ENCODE peak calls at places on chromosomes 7 and 10, in seven cellular contexts. One of them, this sample, is unnamed.

GRCh38 chr7:77710861-77711260 is 14.6 kb downstream of the RSBN1L start:
- DNase-seq in HT1080: no peak
- DNase-seq in ureter: no peak
- DNase-seq in stimulated activated CD4-positive, alpha-beta T cell treated with anti-CD3 and anti-CD28 coated beads, Interleukin-1b, Interleukin-23, amount 100 ng/mL, for 4 hours: no peak
- DNase-seq in effector memory CD4-positive, alpha-beta T cell: no peak
- DNase-seq in NCI-H1930: no peak
- DNase-seq in stimulated activated naive CD4-positive, alpha-beta T cell: no peak
- DNase-seq in this sample: no peak

GRCh38 chr10:78634835-78635234 is 433.9 kb upstream of the ZMIZ1 start:
- DNase-seq in HT1080: no peak
- DNase-seq in ureter: no peak
- DNase-seq in stimulated activated CD4-positive, alpha-beta T cell treated with anti-CD3 and anti-CD28 coated beads, Interleukin-1b, Interleukin-23, amount 100 ng/mL, for 4 hours: no peak
- DNase-seq in effector memory CD4-positive, alpha-beta T cell: no peak
- DNase-seq in NCI-H1930: no peak
- DNase-seq in stimulated activated naive CD4-positive, alpha-beta T cell: no peak
- DNase-seq in this sample: no peak

GRCh38 chr7:90530263-90530662 is 60.8 kb downstream of the PTTG1IP2 start:
- DNase-seq in HT1080: peak; percentile 62
- DNase-seq in ureter: no peak
- DNase-seq in stimulated activated CD4-positive, alpha-beta T cell treated with anti-CD3 and anti-CD28 coated beads, Interleukin-1b, Interleukin-23, amount 100 ng/mL, for 4 hours: no peak
- DNase-seq in effector memory CD4-positive, alpha-beta T cell: no peak
- DNase-seq in NCI-H1930: no peak
- DNase-seq in stimulated activated naive CD4-positive, alpha-beta T cell: no peak
- DNase-seq in this sample: no peak

GRCh38 chr7:28986723-28987122 is 28.6 kb upstream of the TRIL start:
- DNase-seq in HT1080: no peak
- DNase-seq in ureter: no peak
- DNase-seq in stimulated activated CD4-positive, alpha-beta T cell treated with anti-CD3 and anti-CD28 coated beads, Interleukin-1b, Interleukin-23, amount 100 ng/mL, for 4 hours: no peak
- DNase-seq in effector memory CD4-positive, alpha-beta T cell: no peak
- DNase-seq in NCI-H1930: no peak
- DNase-seq in stimulated activated naive CD4-positive, alpha-beta T cell: no peak
- DNase-seq in this sample: no peak

GRCh38 chr7:45203947-45204445 is 46.4 kb downstream of the RAMP3 start:
- DNase-seq in HT1080: peak; percentile 8
- DNase-seq in ureter: no peak
- DNase-seq in stimulated activated CD4-positive, alpha-beta T cell treated with anti-CD3 and anti-CD28 coated beads, Interleukin-1b, Interleukin-23, amount 100 ng/mL, for 4 hours: no peak
- DNase-seq in effector memory CD4-positive, alpha-beta T cell: no peak
- DNase-seq in NCI-H1930: no peak
- DNase-seq in stimulated activated naive CD4-positive, alpha-beta T cell: no peak
- DNase-seq in this sample: peak; percentile 69

GRCh38 chr7:30074422-30075030 is 46.3 kb downstream of the PLEKHA8 start:
- DNase-seq in HT1080: peak; percentile 24
- DNase-seq in ureter: no peak
- DNase-seq in stimulated activated CD4-positive, alpha-beta T cell treated with anti-CD3 and anti-CD28 coated beads, Interleukin-1b, Interleukin-23, amount 100 ng/mL, for 4 hours: no peak
- DNase-seq in effector memory CD4-positive, alpha-beta T cell: no peak
- DNase-seq in NCI-H1930: peak; percentile 19
- DNase-seq in stimulated activated naive CD4-positive, alpha-beta T cell: no peak
- DNase-seq in this sample: peak; percentile 31

GRCh38 chr10:114426476-114426875 is 22.2 kb upstream of the AFAP1L2 start:
- DNase-seq in HT1080: no peak
- DNase-seq in ureter: no peak
- DNase-seq in stimulated activated CD4-positive, alpha-beta T cell treated with anti-CD3 and anti-CD28 coated beads, Interleukin-1b, Interleukin-23, amount 100 ng/mL, for 4 hours: no peak
- DNase-seq in effector memory CD4-positive, alpha-beta T cell: no peak
- DNase-seq in NCI-H1930: no peak
- DNase-seq in stimulated activated naive CD4-positive, alpha-beta T cell: no peak
- DNase-seq in this sample: no peak

GRCh38 chr10:126021833-126022500 is 125.6 kb downstream of the FANK1 start:
- DNase-seq in HT1080: no peak
- DNase-seq in ureter: no peak
- DNase-seq in stimulated activated CD4-positive, alpha-beta T cell treated with anti-CD3 and anti-CD28 coated beads, Interleukin-1b, Interleukin-23, amount 100 ng/mL, for 4 hours: no peak
- DNase-seq in effector memory CD4-positive, alpha-beta T cell: no peak
- DNase-seq in NCI-H1930: no peak
- DNase-seq in stimulated activated naive CD4-positive, alpha-beta T cell: no peak
- DNase-seq in this sample: no peak

GRCh38 chr7:100372256-100372655 is 1.0 kb upstream of the PILRA start:
- DNase-seq in HT1080: peak; percentile 67
- DNase-seq in ureter: no peak
- DNase-seq in stimulated activated CD4-positive, alpha-beta T cell treated with anti-CD3 and anti-CD28 coated beads, Interleukin-1b, Interleukin-23, amount 100 ng/mL, for 4 hours: no peak
- DNase-seq in effector memory CD4-positive, alpha-beta T cell: no peak
- DNase-seq in NCI-H1930: no peak
- DNase-seq in stimulated activated naive CD4-positive, alpha-beta T cell: no peak
- DNase-seq in this sample: no peak

GRCh38 chr7:23893942-23894890 is 184.2 kb downstream of the STK31 start:
- DNase-seq in HT1080: peak; percentile 79
- DNase-seq in ureter: no peak
- DNase-seq in stimulated activated CD4-positive, alpha-beta T cell treated with anti-CD3 and anti-CD28 coated beads, Interleukin-1b, Interleukin-23, amount 100 ng/mL, for 4 hours: no peak
- DNase-seq in effector memory CD4-positive, alpha-beta T cell: no peak
- DNase-seq in NCI-H1930: no peak
- DNase-seq in stimulated activated naive CD4-positive, alpha-beta T cell: no peak
- DNase-seq in this sample: peak; percentile 74

GRCh38 chr10:42990016-42990720 is 86.7 kb upstream of the RET start:
- DNase-seq in HT1080: no peak
- DNase-seq in ureter: no peak
- DNase-seq in stimulated activated CD4-positive, alpha-beta T cell treated with anti-CD3 and anti-CD28 coated beads, Interleukin-1b, Interleukin-23, amount 100 ng/mL, for 4 hours: no peak
- DNase-seq in effector memory CD4-positive, alpha-beta T cell: no peak
- DNase-seq in NCI-H1930: no peak
- DNase-seq in stimulated activated naive CD4-positive, alpha-beta T cell: no peak
- DNase-seq in this sample: no peak

GRCh38 chr10:87837445-87837844 is 19.4 kb upstream of the ATAD1 start:
- DNase-seq in HT1080: no peak
- DNase-seq in ureter: no peak
- DNase-seq in stimulated activated CD4-positive, alpha-beta T cell treated with anti-CD3 and anti-CD28 coated beads, Interleukin-1b, Interleukin-23, amount 100 ng/mL, for 4 hours: no peak
- DNase-seq in effector memory CD4-positive, alpha-beta T cell: no peak
- DNase-seq in NCI-H1930: no peak
- DNase-seq in stimulated activated naive CD4-positive, alpha-beta T cell: no peak
- DNase-seq in this sample: peak; percentile 16

GRCh38 chr10:67607472-67607871 is 88.5 kb downstream of the CTNNA3 start:
- DNase-seq in HT1080: peak; percentile 76
- DNase-seq in ureter: no peak
- DNase-seq in stimulated activated CD4-positive, alpha-beta T cell treated with anti-CD3 and anti-CD28 coated beads, Interleukin-1b, Interleukin-23, amount 100 ng/mL, for 4 hours: no peak
- DNase-seq in effector memory CD4-positive, alpha-beta T cell: no peak
- DNase-seq in NCI-H1930: no peak
- DNase-seq in stimulated activated naive CD4-positive, alpha-beta T cell: no peak
- DNase-seq in this sample: no peak

GRCh38 chr7:132575987-132576722 is at the start of gene PLXNA4:
- DNase-seq in HT1080: no peak
- DNase-seq in ureter: no peak
- DNase-seq in stimulated activated CD4-positive, alpha-beta T cell treated with anti-CD3 and anti-CD28 coated beads, Interleukin-1b, Interleukin-23, amount 100 ng/mL, for 4 hours: no peak
- DNase-seq in effector memory CD4-positive, alpha-beta T cell: no peak
- DNase-seq in NCI-H1930: peak; percentile 17
- DNase-seq in stimulated activated naive CD4-positive, alpha-beta T cell: no peak
- DNase-seq in this sample: no peak

GRCh38 chr10:89001024-89001423 is 10.4 kb downstream of the FAS start:
- DNase-seq in HT1080: no peak
- DNase-seq in ureter: no peak
- DNase-seq in stimulated activated CD4-positive, alpha-beta T cell treated with anti-CD3 and anti-CD28 coated beads, Interleukin-1b, Interleukin-23, amount 100 ng/mL, for 4 hours: no peak
- DNase-seq in effector memory CD4-positive, alpha-beta T cell: no peak
- DNase-seq in NCI-H1930: no peak
- DNase-seq in stimulated activated naive CD4-positive, alpha-beta T cell: no peak
- DNase-seq in this sample: peak; percentile 72

GRCh38 chr7:40315277-40315676 is 180.5 kb downstream of the SUGCT start:
- DNase-seq in HT1080: peak; percentile 11
- DNase-seq in ureter: no peak
- DNase-seq in stimulated activated CD4-positive, alpha-beta T cell treated with anti-CD3 and anti-CD28 coated beads, Interleukin-1b, Interleukin-23, amount 100 ng/mL, for 4 hours: no peak
- DNase-seq in effector memory CD4-positive, alpha-beta T cell: no peak
- DNase-seq in NCI-H1930: no peak
- DNase-seq in stimulated activated naive CD4-positive, alpha-beta T cell: no peak
- DNase-seq in this sample: no peak

GRCh38 chr7:144787127-144787526 is 48.7 kb downstream of the TPK1 start:
- DNase-seq in HT1080: no peak
- DNase-seq in ureter: no peak
- DNase-seq in stimulated activated CD4-positive, alpha-beta T cell treated with anti-CD3 and anti-CD28 coated beads, Interleukin-1b, Interleukin-23, amount 100 ng/mL, for 4 hours: no peak
- DNase-seq in effector memory CD4-positive, alpha-beta T cell: no peak
- DNase-seq in NCI-H1930: no peak
- DNase-seq in stimulated activated naive CD4-positive, alpha-beta T cell: no peak
- DNase-seq in this sample: no peak

GRCh38 chr7:7761974-7762769 is 43.8 kb upstream of the RPA3 start:
- DNase-seq in HT1080: peak; percentile 60
- DNase-seq in ureter: no peak
- DNase-seq in stimulated activated CD4-positive, alpha-beta T cell treated with anti-CD3 and anti-CD28 coated beads, Interleukin-1b, Interleukin-23, amount 100 ng/mL, for 4 hours: no peak
- DNase-seq in effector memory CD4-positive, alpha-beta T cell: no peak
- DNase-seq in NCI-H1930: no peak
- DNase-seq in stimulated activated naive CD4-positive, alpha-beta T cell: no peak
- DNase-seq in this sample: peak; percentile 62

GRCh38 chr10:131279516-131279915 is 32.0 kb downstream of the TCERG1L start:
- DNase-seq in HT1080: no peak
- DNase-seq in ureter: no peak
- DNase-seq in stimulated activated CD4-positive, alpha-beta T cell treated with anti-CD3 and anti-CD28 coated beads, Interleukin-1b, Interleukin-23, amount 100 ng/mL, for 4 hours: no peak
- DNase-seq in effector memory CD4-positive, alpha-beta T cell: no peak
- DNase-seq in NCI-H1930: no peak
- DNase-seq in stimulated activated naive CD4-positive, alpha-beta T cell: no peak
- DNase-seq in this sample: no peak

GRCh38 chr7:30785786-30786185 is 14.6 kb downstream of the MINDY4 start:
- DNase-seq in HT1080: no peak
- DNase-seq in ureter: no peak
- DNase-seq in stimulated activated CD4-positive, alpha-beta T cell treated with anti-CD3 and anti-CD28 coated beads, Interleukin-1b, Interleukin-23, amount 100 ng/mL, for 4 hours: no peak
- DNase-seq in effector memory CD4-positive, alpha-beta T cell: no peak
- DNase-seq in NCI-H1930: no peak
- DNase-seq in stimulated activated naive CD4-positive, alpha-beta T cell: no peak
- DNase-seq in this sample: no peak

GRCh38 chr10:103145860-103146466 is 47.1 kb downstream of the NT5C2 start:
- DNase-seq in HT1080: peak; percentile 39
- DNase-seq in ureter: peak; percentile 67
- DNase-seq in stimulated activated CD4-positive, alpha-beta T cell treated with anti-CD3 and anti-CD28 coated beads, Interleukin-1b, Interleukin-23, amount 100 ng/mL, for 4 hours: no peak
- DNase-seq in effector memory CD4-positive, alpha-beta T cell: no peak
- DNase-seq in NCI-H1930: no peak
- DNase-seq in stimulated activated naive CD4-positive, alpha-beta T cell: no peak
- DNase-seq in this sample: no peak

GRCh38 chr7:69364814-69365587 is 233.3 kb upstream of the AUTS2 start:
- DNase-seq in HT1080: no peak
- DNase-seq in ureter: no peak
- DNase-seq in stimulated activated CD4-positive, alpha-beta T cell treated with anti-CD3 and anti-CD28 coated beads, Interleukin-1b, Interleukin-23, amount 100 ng/mL, for 4 hours: no peak
- DNase-seq in effector memory CD4-positive, alpha-beta T cell: no peak
- DNase-seq in NCI-H1930: no peak
- DNase-seq in stimulated activated naive CD4-positive, alpha-beta T cell: no peak
- DNase-seq in this sample: peak; percentile 9

GRCh38 chr7:151088856-151089699 is 2.8 kb downstream of the AGAP3 start:
- DNase-seq in HT1080: no peak
- DNase-seq in ureter: no peak
- DNase-seq in stimulated activated CD4-positive, alpha-beta T cell treated with anti-CD3 and anti-CD28 coated beads, Interleukin-1b, Interleukin-23, amount 100 ng/mL, for 4 hours: no peak
- DNase-seq in effector memory CD4-positive, alpha-beta T cell: no peak
- DNase-seq in NCI-H1930: no peak
- DNase-seq in stimulated activated naive CD4-positive, alpha-beta T cell: no peak
- DNase-seq in this sample: no peak

GRCh38 chr7:38929460-38930171 is 20.6 kb upstream of the VPS41 start:
- DNase-seq in HT1080: peak; percentile 4
- DNase-seq in ureter: no peak
- DNase-seq in stimulated activated CD4-positive, alpha-beta T cell treated with anti-CD3 and anti-CD28 coated beads, Interleukin-1b, Interleukin-23, amount 100 ng/mL, for 4 hours: no peak
- DNase-seq in effector memory CD4-positive, alpha-beta T cell: no peak
- DNase-seq in NCI-H1930: no peak
- DNase-seq in stimulated activated naive CD4-positive, alpha-beta T cell: no peak
- DNase-seq in this sample: no peak